ENCODE peak calls at places on chromosomes 7 and 10, in nine cellular contexts. V is NCI-H774; T is activated CD8-positive, alpha-beta memory T cell treated with anti-CD3 and anti-CD28 coated beads for 24 hours; P is AG04449; S is activated effector memory CD4-positive, alpha-beta T cell treated with anti-CD3 and anti-CD28 coated beads, Interleukin-2, amount 50 U/mL, for 16 hours; M is RPMI8226; Y is tibial artery; K is A172; C is NCI-H460. D is an unnamed sample.

GRCh38 chr10:69179089-69179742 is 818 bp upstream of the SUPV3L1 start:
- DNase-seq in C (no peak), S (peak), M (peak), Y (peak), K (no peak), T (peak), V (peak), P (no peak), D (peak)

GRCh38 chr10:55163388-55163972 is 362.4 kb upstream of the PCDH15 start:
- DNase-seq in C (no peak), K (peak), Y (no peak), S (no peak), T (no peak), M (no peak), P (no peak), V (no peak), D (no peak)

GRCh38 chr10:6995846-6996245 is 415.0 kb downstream of the SFMBT2 start:
- DNase-seq in V (no peak), M (no peak), P (no peak), S (no peak), C (no peak), T (no peak), K (no peak), Y (no peak), D (no peak)

GRCh38 chr7:28409716-28410627 is 2.3 kb upstream of the CREB5 start:
- DNase-seq in M (no peak), Y (peak), T (peak), C (no peak), K (no peak), P (no peak), V (no peak), S (no peak), D (peak)

GRCh38 chr7:150339369-150339768 is 2.1 kb downstream of the RARRES2 start:
- DNase-seq in T (no peak), Y (no peak), M (no peak), P (no peak), C (no peak), K (peak), S (no peak), V (no peak), D (no peak)

GRCh38 chr7:92595281-92595680 is 5.1 kb upstream of the FAM133B start:
- DNase-seq in C (no peak), V (no peak), P (no peak), K (peak), T (no peak), Y (no peak), M (no peak), S (no peak), D (no peak)

GRCh38 chr7:96962221-96962620 is 43.1 kb upstream of the DLX6 start:
- DNase-seq in S (no peak), C (no peak), T (no peak), M (no peak), V (no peak), P (no peak), K (peak), Y (peak), D (no peak)

GRCh38 chr10:107473221-107473620 is 308.7 kb upstream of the SORCS1 start:
- DNase-seq in K (no peak), T (no peak), M (no peak), Y (no peak), P (no peak), V (no peak), S (no peak), C (no peak), D (no peak)

GRCh38 chr7:45594780-45595535 is 20.8 kb downstream of the ADCY1 start:
- DNase-seq in P (no peak), Y (no peak), V (no peak), K (no peak), T (peak), C (no peak), S (no peak), M (no peak), D (peak)

GRCh38 chr7:41084381-41084780 is 618.5 kb downstream of the INHBA start:
- DNase-seq in P (no peak), V (no peak), C (no peak), K (no peak), S (no peak), T (no peak), M (no peak), Y (no peak), D (no peak)

GRCh38 chr7:50292763-50293162 is 11.8 kb upstream of the IKZF1 start:
- DNase-seq in T (no peak), K (no peak), V (no peak), M (no peak), C (no peak), P (no peak), S (no peak), Y (no peak), D (no peak)

GRCh38 chr10:34710391-34710751 is 104.7 kb downstream of the PARD3 start:
- DNase-seq in S (no peak), T (no peak), K (peak), C (no peak), M (no peak), Y (peak), P (no peak), V (no peak), D (no peak)

GRCh38 chr7:15508258-15508657 is 53.6 kb downstream of the AGMO start:
- DNase-seq in S (no peak), M (no peak), T (no peak), C (no peak), P (no peak), V (no peak), Y (no peak), K (peak), D (no peak)

GRCh38 chr10:11260136-11260535 is 242.5 kb downstream of the CELF2 start:
- DNase-seq in K (no peak), Y (no peak), V (no peak), C (no peak), M (no peak), S (no peak), T (no peak), P (no peak), D (no peak)

GRCh38 chr10:22816298-22816653 is 101.9 kb upstream of the PIP4K2A start:
- DNase-seq in Y (no peak), K (peak), P (no peak), M (peak), T (no peak), C (peak), S (no peak), V (no peak), D (no peak)

D was measured in ecto neural progenitor cell.